ENCODE peak calls at places on chromosomes 16 and 17, in seven cellular contexts. A is GM04504, P is GM12878, D is caudate nucleus, V is NCI-H460, O is BE2C, U is AG09319. Z is an unnamed sample.

GRCh38 chr17:82205720-82206508 is 6.7 kb downstream of the CCDC57 start:
- DNase-seq in O (peak; percentile 89), V (peak; percentile 82), P (no peak), D (peak; percentile 51), U (peak; percentile 71), A (peak; percentile 77), Z (peak; percentile 81)

GRCh38 chr17:57881143-57881542 is 31.3 kb upstream of the MRPS23 start:
- DNase-seq in O (no peak), U (no peak), V (no peak), P (no peak), D (no peak), A (no peak), Z (no peak)

GRCh38 chr16:53886482-53887378 is 182.8 kb downstream of the FTO start:
- DNase-seq in P (no peak), O (no peak), A (no peak), V (no peak), D (no peak), U (no peak), Z (no peak)

GRCh38 chr16:86929149-86929871 is 351.0 kb downstream of the FOXL1 start:
- DNase-seq in P (no peak), U (no peak), D (no peak), A (no peak), V (no peak), O (no peak), Z (no peak)

GRCh38 chr16:47777191-47777590 is 316.1 kb downstream of the PHKB start:
- DNase-seq in D (no peak), A (no peak), U (no peak), P (no peak), O (no peak), V (no peak), Z (no peak)

GRCh38 chr17:67362173-67362572 is 4.2 kb downstream of the PSMD12 start:
- DNase-seq in V (no peak), O (no peak), P (no peak), A (no peak), U (no peak), D (no peak), Z (no peak)

GRCh38 chr16:86868070-86868469 is 289.7 kb downstream of the FOXL1 start:
- DNase-seq in U (no peak), A (no peak), O (no peak), V (no peak), P (no peak), D (no peak), Z (no peak)

GRCh38 chr17:40778466-40778865 is 3.9 kb downstream of the KRT27 start:
- DNase-seq in P (no peak), U (no peak), V (no peak), O (no peak), A (no peak), D (no peak), Z (no peak)

GRCh38 chr16:84543931-84544776 is 39.7 kb upstream of the MEAK7 start:
- DNase-seq in D (peak; percentile 81), P (no peak), U (no peak), V (no peak), A (no peak), O (no peak), Z (no peak)

GRCh38 chr16:29978564-29979270 is 5.0 kb downstream of the TAOK2 start:
- DNase-seq in A (no peak), U (no peak), O (no peak), P (no peak), D (no peak), V (no peak), Z (no peak)

GRCh38 chr17:1830288-1830687 is 483 bp downstream of the RPA1 start:
- DNase-seq in U (no peak), O (no peak), D (no peak), P (no peak), V (no peak), A (no peak), Z (peak; percentile 24)

GRCh38 chr16:4795181-4795827 is at the start of gene SMIM22:
- DNase-seq in A (no peak), P (no peak), O (peak; percentile 64), V (no peak), D (no peak), U (no peak), Z (no peak)

GRCh38 chr17:30290696-30291570 is 811 bp downstream of the BLMH start:
- DNase-seq in P (no peak), V (peak; percentile 14), A (no peak), O (peak; percentile 39), D (no peak), U (no peak), Z (peak; percentile 55)

GRCh38 chr17:51667722-51668083 is 407.4 kb downstream of the UTP18 start:
- DNase-seq in O (no peak), D (no peak), V (no peak), P (no peak), A (no peak), U (no peak), Z (no peak)

GRCh38 chr17:64128787-64129514 is 993 bp downstream of the ERN1 start:
- DNase-seq in U (no peak), O (no peak), A (no peak), D (no peak), V (no peak), P (no peak), Z (peak; percentile 16)

GRCh38 chr16:9570521-9570920 is 479.1 kb downstream of the HAPSTR1 start:
- DNase-seq in U (no peak), V (no peak), D (no peak), A (no peak), O (no peak), P (no peak), Z (no peak)

GRCh38 chr17:55344514-55344997 is 77.1 kb downstream of the MMD start:
- DNase-seq in P (no peak), O (no peak), D (no peak), A (no peak), U (no peak), V (no peak), Z (no peak)

GRCh38 chr17:1112875-1113274 is 66.9 kb downstream of the ABR start:
- DNase-seq in U (no peak), D (no peak), V (no peak), O (no peak), A (no peak), P (no peak), Z (no peak)

GRCh38 chr16:1639282-1639681 is 27.1 kb downstream of the CRAMP1 start:
- DNase-seq in V (no peak), U (no peak), D (no peak), P (no peak), O (no peak), A (no peak), Z (no peak)

GRCh38 chr16:1638757-1639156 is 26.6 kb downstream of the CRAMP1 start:
- DNase-seq in A (no peak), D (no peak), O (no peak), V (no peak), P (no peak), U (no peak), Z (no peak)

GRCh38 chr17:15341385-15341849 is at the start of gene TEKT3:
- DNase-seq in D (peak; percentile 62), A (no peak), U (peak; percentile 5), O (peak; percentile 88), P (no peak), V (peak; percentile 56), Z (peak; percentile 38)

GRCh38 chr16:49825006-49825405 is 30.9 kb downstream of the ZNF423 start:
- DNase-seq in D (no peak), V (no peak), O (no peak), U (no peak), A (no peak), P (no peak), Z (no peak)

GRCh38 chr17:79444226-79444625 is 166.6 kb downstream of the RBFOX3 start:
- DNase-seq in D (no peak), O (no peak), P (no peak), U (no peak), V (no peak), A (no peak), Z (no peak)

GRCh38 chr17:15452746-15453145 is 14.7 kb downstream of the CDRT4 start:
- DNase-seq in V (no peak), A (no peak), D (no peak), O (no peak), P (no peak), U (no peak), Z (no peak)

GRCh38 chr17:75130632-75131277 is 787 bp downstream of the NT5C start:
- DNase-seq in A (no peak), D (peak; percentile 52), O (peak; percentile 78), U (no peak), V (peak; percentile 72), P (no peak), Z (peak; percentile 51)

GRCh38 chr17:18159551-18160120 is 24.0 kb upstream of the ALKBH5 start:
- DNase-seq in A (no peak), O (no peak), D (no peak), V (no peak), P (no peak), U (no peak), Z (no peak)

GRCh38 chr16:89423709-89424260 is 66.6 kb downstream of the ANKRD11 start:
- DNase-seq in U (no peak), A (no peak), V (no peak), O (no peak), P (no peak), D (no peak), Z (no peak)

GRCh38 chr17:16622540-16623277 is 30.9 kb downstream of the ZNF624 start:
- DNase-seq in P (no peak), A (no peak), U (no peak), V (no peak), O (no peak), D (no peak), Z (no peak)

GRCh38 chr16:27322858-27323780 is 9.3 kb downstream of the IL4R start:
- DNase-seq in O (no peak), U (no peak), D (no peak), A (no peak), P (no peak), V (no peak), Z (peak; percentile 40)

GRCh38 chr16:85514601-85515318 is 98.4 kb upstream of the GSE1 start:
- DNase-seq in V (peak; percentile 76), O (peak; percentile 80), P (no peak), U (peak; percentile 85), D (peak; percentile 30), A (peak; percentile 93), Z (peak; percentile 99)

GRCh38 chr17:45101883-45102811 is 30.2 kb downstream of the PLCD3 start:
- DNase-seq in V (no peak), U (no peak), D (no peak), A (no peak), P (no peak), O (no peak), Z (peak; percentile 61)

GRCh38 chr17:81346908-81347349 is 48.3 kb upstream of the BAHCC1 start:
- DNase-seq in P (no peak), A (no peak), D (no peak), V (no peak), O (no peak), U (no peak), Z (no peak)

GRCh38 chr16:87305505-87306391 is 11.4 kb downstream of the C16orf95 start:
- DNase-seq in P (no peak), U (peak; percentile 25), V (no peak), A (peak; percentile 31), D (no peak), O (peak; percentile 66), Z (no peak)

Z was measured in HuH-7.5.